ENCODE peak calls at places on chromosomes 7 and 10, in four cellular contexts. B, U, R and P are unnamed samples.

GRCh38 chr7:7932553-7932952 is 36.0 kb upstream of the GLCCI1 start:
- DNase-seq in B (no peak), U (no peak), R (no peak), P (peak)

GRCh38 chr10:109987413-109987812 is 20.4 kb upstream of the ADD3 start:
- DNase-seq in B (no peak), U (no peak), R (peak), P (no peak)

GRCh38 chr10:43214071-43214955 is 52.6 kb downstream of the RASGEF1A start:
- DNase-seq in B (peak), U (no peak), R (no peak), P (no peak)

GRCh38 chr10:31574566-31574965 is 255.6 kb downstream of the ZEB1 start:
- DNase-seq in B (no peak), U (no peak), R (no peak), P (no peak)

GRCh38 chr7:27972272-27972671 is 208.3 kb downstream of the JAZF1 start:
- DNase-seq in B (no peak), U (no peak), R (no peak), P (no peak)

GRCh38 chr7:15332962-15333361 is 228.9 kb downstream of the AGMO start:
- DNase-seq in B (no peak), U (no peak), R (no peak), P (no peak)

GRCh38 chr7:132123763-132124162 is 452.5 kb downstream of the PLXNA4 start:
- DNase-seq in B (no peak), U (no peak), R (no peak), P (no peak)

GRCh38 chr10:113026679-113027078 is 76.6 kb downstream of the TCF7L2 start:
- DNase-seq in B (no peak), U (no peak), R (peak), P (no peak)

GRCh38 chr7:69450436-69450835 is 147.8 kb upstream of the AUTS2 start:
- DNase-seq in B (no peak), U (no peak), R (no peak), P (no peak)

GRCh38 chr7:119925890-119926289 is 347.1 kb upstream of the KCND2 start:
- DNase-seq in B (no peak), U (no peak), R (no peak), P (no peak)

GRCh38 chr10:2202401-2202800 is 465.1 kb upstream of the ADARB2 start:
- DNase-seq in B (no peak), U (no peak), R (no peak), P (no peak)

GRCh38 chr10:87054373-87055295 is 34.5 kb downstream of the FAM25A start:
- DNase-seq in B (no peak), U (no peak), R (peak), P (peak)

GRCh38 chr7:5586279-5586962 is 162.8 kb upstream of the TNRC18 start:
- DNase-seq in B (no peak), U (no peak), R (no peak), P (no peak)

GRCh38 chr10:45461034-45461433 is 87.0 kb downstream of the ALOX5 start:
- DNase-seq in B (no peak), U (peak), R (no peak), P (peak)

GRCh38 chr10:62308101-62308500 is 39.5 kb upstream of the RTKN2 start:
- DNase-seq in B (no peak), U (no peak), R (no peak), P (no peak)

GRCh38 chr7:2417981-2418481 is 14.6 kb downstream of the CHST12 start:
- DNase-seq in B (no peak), U (no peak), R (no peak), P (no peak)

GRCh38 chr10:126844406-126844805 is 60.8 kb upstream of the DOCK1 start:
- DNase-seq in B (peak), U (no peak), R (no peak), P (no peak)

GRCh38 chr10:129765664-129766550 is 198.2 kb downstream of the EBF3 start:
- DNase-seq in B (no peak), U (no peak), R (no peak), P (peak)

GRCh38 chr10:31124852-31125251 is 93.2 kb upstream of the ZNF438 start:
- DNase-seq in B (no peak), U (no peak), R (no peak), P (no peak)

GRCh38 chr10:119139464-119140067 is 25.9 kb downstream of the SFXN4 start:
- DNase-seq in B (peak), U (no peak), R (peak), P (peak)

GRCh38 chr10:72637398-72637857 is 11.5 kb upstream of the MICU1 start:
- DNase-seq in B (peak), U (peak), R (peak), P (peak)

GRCh38 chr7:1513657-1514095 is 9.5 kb upstream of the INTS1 start:
- DNase-seq in B (no peak), U (no peak), R (peak), P (peak)

GRCh38 chr7:929311-929711 is 25.2 kb downstream of the ADAP1 start:
- DNase-seq in B (no peak), U (no peak), R (no peak), P (no peak)

GRCh38 chr7:37920619-37921339 is at the start of gene EPDR1:
- DNase-seq in B (peak), U (no peak), R (no peak), P (peak)
- TF ChIP-seq MYC in B (peak), U (no peak), R (no peak), P (no peak)

DNA sequence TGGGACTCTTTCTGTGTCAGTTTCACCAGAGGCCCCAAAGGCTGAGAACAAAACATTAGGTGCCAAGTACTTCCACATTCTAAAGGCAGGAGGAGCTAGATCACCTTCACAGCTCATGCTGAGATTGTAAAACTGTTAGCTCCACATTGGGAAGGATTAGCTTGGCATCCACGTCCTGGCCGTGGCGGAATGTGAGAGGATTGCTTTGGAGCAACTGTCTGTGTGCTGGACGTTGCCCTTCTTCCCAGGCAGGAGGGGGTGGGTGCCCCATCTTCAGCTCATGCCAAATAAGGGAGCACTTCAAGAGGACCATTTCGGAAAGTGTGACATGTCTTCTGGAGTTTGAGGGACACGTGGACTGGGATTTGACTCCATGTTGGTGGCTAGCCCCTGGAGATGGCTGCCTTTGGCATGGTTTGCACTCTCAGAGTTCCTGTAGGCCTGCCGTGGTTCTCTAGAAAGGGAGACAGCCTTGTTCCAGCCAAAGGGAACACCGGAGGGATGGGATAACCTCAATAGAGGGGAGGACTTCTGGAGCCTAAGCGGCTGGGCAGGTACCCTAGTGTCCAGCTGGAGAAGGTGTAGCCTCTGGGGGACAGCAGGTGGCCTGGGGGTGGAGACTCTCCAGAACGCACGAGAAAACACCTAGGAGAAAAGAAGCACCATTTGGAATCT is 19.9 kb upstream of the FMC1 start:
- DNase-seq in B (no peak), U (no peak), R (peak), P (peak)
- TF ChIP-seq CTCF in B (peak), U (peak), R (peak), P (peak)

DNA sequence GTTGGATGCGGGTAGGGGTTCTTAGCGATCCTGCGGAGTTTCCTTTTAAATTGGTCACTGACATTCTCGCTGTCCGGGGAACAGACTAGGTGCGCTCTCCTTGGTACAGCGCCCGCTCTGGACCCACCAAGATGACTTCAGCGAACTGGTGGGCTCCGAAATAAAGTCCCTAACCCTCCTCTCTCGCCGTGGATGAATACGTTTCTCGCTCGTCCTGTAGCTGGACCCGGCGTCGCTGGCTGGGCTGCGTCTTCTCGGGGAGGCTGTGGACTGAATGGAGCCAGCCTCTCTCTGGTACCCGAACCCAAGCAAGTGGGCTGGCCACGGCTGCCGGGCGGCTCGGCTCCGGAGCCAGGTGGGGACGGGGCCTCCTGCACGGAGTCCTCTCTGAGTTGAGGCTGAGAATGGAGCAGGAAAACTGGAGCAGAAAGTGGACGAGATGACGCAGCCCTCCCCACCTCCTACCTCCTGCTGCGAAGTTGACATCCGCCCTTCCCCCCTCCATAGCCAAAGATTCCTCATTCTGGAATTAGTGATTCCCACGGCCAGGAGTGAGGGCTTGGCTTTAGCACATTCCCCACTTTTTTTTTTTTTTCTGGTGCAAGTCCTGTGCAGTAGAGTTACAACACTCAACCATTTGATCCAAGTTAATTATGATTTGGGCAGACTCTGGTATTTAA is 1.5 kb downstream of the UNC5B start:
- DNase-seq in B (peak), U (no peak), R (peak), P (no peak)
- TF ChIP-seq MAX in B (no peak), U (no peak), R (no peak), P (no peak)

GRCh38 chr10:22105270-22105669 is 101.7 kb upstream of the DNAJC1 start:
- DNase-seq in B (no peak), U (no peak), R (no peak), P (no peak)

GRCh38 chr10:22103701-22104100 is 100.2 kb upstream of the DNAJC1 start:
- DNase-seq in B (peak), U (no peak), R (peak), P (peak)
- TF ChIP-seq MYC in B (no peak), U (no peak), R (no peak), P (no peak)

GRCh38 chr7:114825423-114825951 is 96.4 kb upstream of the MDFIC start:
- DNase-seq in B (no peak), U (no peak), R (no peak), P (no peak)
- TF ChIP-seq CTCF in B (no peak), U (no peak), R (no peak), P (no peak)

DNA sequence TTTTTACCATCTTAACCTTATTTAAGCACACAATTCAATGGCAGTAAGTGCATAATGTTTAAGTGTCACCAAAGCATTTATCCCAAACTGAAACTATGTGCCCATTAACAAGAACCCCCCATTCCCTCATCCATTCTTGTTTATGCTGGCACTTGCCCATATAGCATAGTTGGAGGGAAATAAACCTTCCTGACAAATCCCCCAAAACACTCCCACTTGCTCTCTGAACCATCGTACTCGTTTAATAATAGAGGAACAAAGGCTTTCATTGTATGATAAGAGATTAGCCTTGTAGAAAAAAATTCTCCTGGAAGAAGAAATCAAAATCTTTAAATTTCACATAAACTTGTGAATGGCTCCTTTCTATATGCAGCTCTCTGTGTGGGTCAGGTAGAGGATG is 26.4 kb upstream of the KCNMA1 start:
- DNase-seq in B (no peak), U (no peak), R (no peak), P (no peak)
- TF ChIP-seq MAX in B (no peak), U (no peak), R (no peak), P (no peak)

GRCh38 chr10:101892782-101893391 is 49.3 kb upstream of the KCNIP2 start:
- DNase-seq in B (peak), U (no peak), R (no peak), P (no peak)
- TF ChIP-seq MYC in B (no peak), U (no peak), R (no peak), P (no peak)

GRCh38 chr7:25951414-25952276 is 200.4 kb upstream of the NFE2L3 start:
- DNase-seq in B (peak), U (no peak), R (no peak), P (peak)

GRCh38 chr7:25947669-25948516 is 204.1 kb upstream of the NFE2L3 start:
- DNase-seq in B (no peak), U (peak), R (no peak), P (no peak)

GRCh38 chr7:25949672-25950487 is 202.1 kb upstream of the NFE2L3 start:
- DNase-seq in B (no peak), U (no peak), R (no peak), P (peak)

GRCh38 chr7:25952277-25953057 is 199.5 kb upstream of the NFE2L3 start:
- DNase-seq in B (no peak), U (no peak), R (no peak), P (no peak)

DNA sequence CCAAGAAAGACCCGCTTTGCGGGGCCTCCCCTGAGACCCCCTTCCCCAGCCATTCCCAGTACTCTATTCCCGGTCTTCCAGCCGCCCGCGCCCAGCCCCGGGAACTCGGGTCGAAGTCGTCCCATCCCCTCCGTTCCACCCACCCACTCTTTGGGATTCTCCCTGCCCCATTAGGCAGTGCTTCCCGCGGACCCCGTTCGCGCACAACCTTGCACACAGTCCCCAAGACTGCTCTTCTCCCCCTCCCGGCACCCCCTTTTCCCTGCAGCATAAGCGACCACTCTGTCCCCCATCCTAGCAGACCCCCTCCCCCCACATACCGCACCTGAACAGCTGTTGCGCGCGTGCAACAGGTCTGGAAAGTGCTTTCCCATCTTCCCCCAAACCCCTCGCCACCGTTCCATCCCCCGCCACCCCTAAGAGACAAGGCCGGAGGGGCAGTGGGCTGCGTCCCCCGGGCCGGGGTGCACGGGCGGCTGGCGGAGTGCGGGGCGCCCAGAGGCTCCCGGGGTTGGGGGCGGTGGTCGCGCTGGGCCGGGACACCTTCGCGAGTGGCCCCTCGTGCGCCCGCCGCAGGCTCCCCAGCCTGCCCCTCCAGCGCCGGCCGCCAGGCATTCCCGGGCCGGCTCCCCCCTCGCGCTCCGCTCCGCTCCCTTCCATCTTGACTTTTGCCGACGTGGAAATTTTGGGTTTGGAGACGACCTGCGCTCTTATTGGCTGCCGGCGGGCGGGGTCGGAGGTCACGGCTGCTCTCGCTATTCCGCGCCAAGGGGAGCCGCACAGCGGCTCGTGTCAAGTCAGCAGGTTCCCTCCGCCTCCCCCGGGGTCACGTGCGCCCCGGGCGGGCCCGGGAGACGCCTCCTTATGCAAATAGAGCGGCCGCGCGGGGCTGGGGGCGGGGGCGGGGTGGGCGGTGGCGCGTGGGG is 201.2 kb upstream of the NFE2L3 start:
- DNase-seq in B (peak), U (peak), R (peak), P (peak)
- TF ChIP-seq CTCF in B (no peak), U (no peak), R (no peak), P (no peak)